ENCODE peak calls at places on chromosome X, in four cellular contexts. Z, P, U and L are unnamed samples.
A peak's percentile ranks its signal among the peaks of the same experiment; 100 is the strongest.

GRCh38 chrX:113929004-113929403 is 654.9 kb upstream of the HTR2C start:
- DNase-seq in Z (peak; percentile 10), P (peak; percentile 7), U (peak; percentile 3), L (no peak)

GRCh38 chrX:31012509-31013025 is 59.3 kb downstream of the FTHL17 start:
- DNase-seq in Z (no peak), P (no peak), U (no peak), L (no peak)

GRCh38 chrX:43702079-43702524 is 46.0 kb downstream of the MAOA start:
- DNase-seq in Z (no peak), P (no peak), U (no peak), L (no peak)

GRCh38 chrX:130857207-130857606 is 45.8 kb downstream of the ENOX2 start:
- DNase-seq in Z (no peak), P (no peak), U (no peak), L (no peak)

GRCh38 chrX:84064814-84065213 is 123.2 kb downstream of the RPS6KA6 start:
- DNase-seq in Z (no peak), P (no peak), U (no peak), L (no peak)

GRCh38 chrX:30308263-30309138 is 689 bp downstream of the NR0B1 start:
- DNase-seq in Z (no peak), P (no peak), U (peak; percentile 46), L (no peak)

GRCh38 chrX:53085661-53086229 is 3.6 kb downstream of the TSPYL2 start:
- DNase-seq in Z (no peak), P (no peak), U (no peak), L (no peak)

GRCh38 chrX:149871940-149872339 is 9.0 kb upstream of the MAGEA8 start:
- DNase-seq in Z (no peak), P (peak; percentile 53), U (no peak), L (peak; percentile 13)

GRCh38 chrX:48493890-48494364 is 14.9 kb upstream of the PORCN start:
- DNase-seq in Z (peak; percentile 38), P (peak; percentile 36), U (no peak), L (no peak)

GRCh38 chrX:12548746-12549145 is 242.5 kb upstream of the PRPS2 start:
- DNase-seq in Z (peak; percentile 17), P (no peak), U (no peak), L (no peak)

GRCh38 chrX:68440940-68441339 is 7.6 kb upstream of the OPHN1 start:
- DNase-seq in Z (peak; percentile 68), P (no peak), U (no peak), L (no peak)

GRCh38 chrX:45630078-45630477 is 429.4 kb upstream of the DIPK2B start:
- DNase-seq in Z (no peak), P (no peak), U (no peak), L (no peak)

GRCh38 chrX:140249122-140249521 is 255.7 kb downstream of the SOX3 start:
- DNase-seq in Z (no peak), P (no peak), U (no peak), L (no peak)

GRCh38 chrX:71911023-71911730 is 532 bp downstream of the NHSL2 start:
- DNase-seq in Z (no peak), P (no peak), U (peak; percentile 42), L (no peak)

GRCh38 chrX:102979536-102979935 is 42.5 kb downstream of the RAB40AL start:
- DNase-seq in Z (no peak), P (no peak), U (no peak), L (no peak)

GRCh38 chrX:85052207-85052606 is 48.5 kb downstream of the APOOL start:
- DNase-seq in Z (peak; percentile 11), P (no peak), U (no peak), L (no peak)

GRCh38 chrX:132068405-132068804 is 45.3 kb downstream of the STK26 start:
- DNase-seq in Z (no peak), P (no peak), U (no peak), L (no peak)

GRCh38 chrX:31331928-31332327 is 260.1 kb upstream of the FTHL17 start:
- DNase-seq in Z (no peak), P (no peak), U (no peak), L (no peak)

GRCh38 chrX:104987063-104987462 is 233.4 kb downstream of the TEX13A start:
- DNase-seq in Z (no peak), P (no peak), U (no peak), L (no peak)

GRCh38 chrX:20029728-20030127 is 38.9 kb upstream of the BCLAF3 start:
- DNase-seq in Z (no peak), P (no peak), U (no peak), L (peak; percentile 2)

GRCh38 chrX:131617182-131617581 is 73.3 kb downstream of the OR13H1 start:
- DNase-seq in Z (peak; percentile 1), P (no peak), U (no peak), L (no peak)

DNA sequence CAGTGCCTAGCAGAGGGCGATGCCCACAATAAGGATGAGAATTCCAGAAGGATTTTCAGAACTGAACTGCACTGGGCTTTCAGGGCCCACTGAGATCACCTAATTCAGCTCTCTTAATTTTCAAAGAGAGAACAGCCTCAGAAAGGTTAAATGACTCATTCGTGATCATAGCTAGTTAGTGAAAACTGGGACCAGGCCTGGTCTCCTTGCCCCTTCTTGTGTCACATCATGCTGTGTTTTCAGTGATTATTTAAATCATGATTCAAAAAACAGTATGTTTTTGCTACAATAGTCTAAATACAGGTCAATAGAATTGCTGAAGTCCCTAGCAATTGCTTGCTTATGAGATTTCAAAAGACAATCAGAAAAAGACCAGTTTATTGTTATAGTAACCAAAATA is 136.4 kb upstream of the PLAC1 start:
- DNase-seq in Z (peak; percentile 22), P (no peak), U (no peak), L (no peak)
- TF ChIP-seq ELK1 in Z (no peak), P (no peak), U (no peak), L (no peak)

DNA sequence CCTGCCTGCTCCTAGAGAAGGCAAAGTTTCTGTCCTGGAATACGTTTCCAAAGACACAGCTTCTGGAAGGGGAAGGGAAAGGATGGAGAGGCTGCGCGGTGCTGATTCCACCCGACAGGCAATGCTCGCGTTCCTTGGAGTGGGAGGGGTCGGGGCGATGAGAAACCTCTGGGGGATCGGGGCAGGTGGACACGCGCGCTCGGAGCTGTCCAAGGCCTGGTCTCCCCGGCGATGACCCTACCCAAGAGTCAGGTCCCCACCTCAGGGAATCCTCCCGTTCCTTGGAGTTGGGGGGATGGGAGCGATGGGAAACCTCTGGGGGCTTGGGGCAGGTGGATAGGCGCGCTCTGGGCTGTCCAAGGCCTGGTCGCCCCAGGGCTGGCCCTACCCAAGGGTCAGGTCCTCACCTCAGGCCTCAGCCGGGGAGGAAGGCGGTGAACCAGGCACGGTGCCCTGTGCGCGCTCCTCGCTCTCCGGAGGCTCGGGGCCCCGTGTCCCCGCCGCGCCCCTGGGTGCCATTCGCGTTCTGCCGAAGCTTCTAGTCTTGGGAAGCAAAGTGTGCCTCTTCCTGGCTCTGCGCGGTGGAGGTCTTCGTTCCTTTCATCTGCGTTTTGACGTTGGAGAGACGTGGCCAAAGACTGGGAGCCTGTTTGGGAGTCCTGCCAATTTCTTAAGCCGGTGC is 10.6 kb upstream of the SHOX start:
- DNase-seq in Z (no peak), P (no peak), U (no peak), L (no peak)
- TF ChIP-seq ELK1 in Z (no peak), P (no peak), U (no peak), L (no peak)

GRCh38 chrX:66200855-66201795 is 37.1 kb downstream of the HEPH start:
- DNase-seq in Z (peak; percentile 17), P (no peak), U (no peak), L (no peak)
- TF ChIP-seq ELK1 in Z (no peak), P (no peak), U (no peak), L (no peak)

GRCh38 chrX:41457618-41458192 is 10.6 kb downstream of the NYX start:
- DNase-seq in Z (no peak), P (no peak), U (no peak), L (no peak)
- TF ChIP-seq ELK1 in Z (no peak), P (no peak), U (no peak), L (no peak)

GRCh38 chrX:115189110-115189509 is at the start of gene RBMXL3:
- DNase-seq in Z (no peak), P (no peak), U (no peak), L (no peak)

GRCh38 chrX:115189646-115190635 is 731 bp downstream of the RBMXL3 start:
- DNase-seq in Z (no peak), P (no peak), U (no peak), L (no peak)

GRCh38 chrX:115190636-115191489 is 1.7 kb downstream of the RBMXL3 start:
- DNase-seq in Z (no peak), P (no peak), U (no peak), L (no peak)

GRCh38 chrX:115192244-115192700 is 3.1 kb downstream of the RBMXL3 start:
- DNase-seq in Z (no peak), P (no peak), U (no peak), L (no peak)

DNA sequence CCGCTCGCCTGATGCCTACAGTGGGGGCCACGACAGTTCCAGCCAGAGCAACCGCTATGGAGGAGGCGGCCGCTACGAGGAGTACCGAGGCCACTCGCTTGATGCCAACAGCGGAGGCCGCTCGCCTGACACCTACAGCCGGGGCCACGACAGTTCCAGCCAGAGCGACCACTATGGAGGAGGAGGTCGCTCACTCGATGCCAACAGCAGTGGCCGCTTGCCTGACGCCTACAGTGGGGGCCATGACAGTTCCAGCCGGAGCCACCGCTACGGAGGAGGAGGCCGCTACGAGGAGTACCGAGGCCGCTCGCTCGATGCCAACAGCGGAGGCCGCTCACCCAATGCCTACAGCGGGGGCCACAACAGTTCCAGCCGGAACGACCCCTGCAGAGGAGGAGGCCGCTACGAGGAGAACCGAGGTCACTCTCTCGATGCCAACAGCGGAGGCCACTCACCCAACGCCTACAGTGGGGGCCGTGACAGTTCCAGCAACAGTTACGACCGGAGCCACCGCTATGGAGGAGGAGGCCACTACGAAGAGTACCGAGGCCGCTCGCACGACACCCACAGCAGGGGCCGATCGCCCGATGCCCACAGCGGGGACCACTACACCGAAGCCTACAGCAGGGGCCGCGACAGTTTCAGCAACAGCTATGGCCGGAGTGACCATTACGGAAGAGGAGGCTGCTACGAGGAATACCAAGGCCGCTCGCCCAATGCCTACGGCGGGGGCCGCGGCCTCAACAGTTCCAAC is 2.5 kb downstream of the RBMXL3 start:
- DNase-seq in Z (no peak), P (no peak), U (no peak), L (no peak)
- TF ChIP-seq ELK1 in Z (no peak), P (no peak), U (no peak), L (no peak)

GRCh38 chrX:136691028-136691809 is 43.3 kb downstream of the CD40LG start:
- DNase-seq in Z (peak; percentile 15), P (no peak), U (no peak), L (no peak)
- TF ChIP-seq ELK1 in Z (no peak), P (no peak), U (no peak), L (no peak)

DNA sequence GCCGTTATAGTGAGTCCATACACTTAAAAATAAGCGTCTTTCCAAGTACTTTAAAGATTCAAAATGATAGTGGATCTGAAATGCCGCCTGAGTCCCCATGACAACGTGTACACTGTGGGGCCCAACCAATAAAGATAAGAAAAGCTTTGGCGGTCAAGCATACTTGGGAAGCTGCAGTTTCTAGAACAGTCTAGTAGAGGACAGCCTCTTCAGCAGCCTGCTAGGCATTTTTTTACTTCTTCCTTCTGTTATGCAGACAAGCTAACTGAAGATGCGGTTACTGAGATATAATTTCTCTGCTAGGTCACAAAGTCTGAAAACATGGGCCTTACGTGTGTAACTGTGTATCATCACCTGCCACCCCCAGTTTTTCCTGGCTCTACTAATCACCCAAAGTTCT is 402 bp upstream of the UPRT start:
- DNase-seq in Z (no peak), P (peak; percentile 23), U (no peak), L (no peak)
- TF ChIP-seq ELK1 in Z (no peak), P (no peak), U (no peak), L (no peak)

DNA sequence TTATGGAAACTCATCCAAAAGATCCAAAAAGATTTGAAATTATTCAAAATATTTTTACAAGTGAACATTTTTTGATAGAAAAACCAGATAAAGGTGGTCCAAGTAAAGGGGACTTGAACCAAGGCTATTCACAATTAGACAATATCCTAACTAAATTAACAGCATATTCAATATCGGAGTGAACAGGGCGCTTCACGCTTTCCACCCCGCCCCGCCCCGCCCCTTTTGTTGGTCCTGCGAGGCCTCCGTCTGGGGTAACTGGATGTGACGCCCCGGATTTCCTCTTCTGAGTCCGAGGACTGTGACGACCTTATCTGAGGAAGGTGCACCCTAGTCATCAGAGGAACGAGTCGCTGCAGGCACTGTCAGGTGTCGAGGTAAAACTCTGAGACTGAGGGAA is at the start of gene MAGEB16:
- DNase-seq in Z (no peak), P (no peak), U (no peak), L (no peak)
- TF ChIP-seq ELK1 in Z (no peak), P (no peak), U (no peak), L (no peak)